ENCODE peak calls at places on chromosomes 5 and 9, in six cellular contexts. E is GM12865, Y is breast epithelium, D is body of pancreas, T is heart left ventricle, S is HCT116. K is an unnamed sample.
A peak's percentile ranks its signal among the peaks of the same experiment; 100 is the strongest.

GRCh38 chr9:88737876-88738275 is 202.9 kb downstream of the NXNL2 start:
- DNase-seq in Y (no peak), T (no peak), E (no peak), D (no peak), S (no peak), K (no peak)

GRCh38 chr5:156913719-156914370 is 49.2 kb downstream of the TIMD4 start:
- DNase-seq in E (peak; percentile 87), T (no peak), S (no peak), D (no peak), Y (no peak), K (no peak)

GRCh38 chr5:78647838-78648358 is 674 bp downstream of the LHFPL2 start:
- DNase-seq in Y (peak; percentile 27), S (no peak), T (peak; percentile 81), D (peak; percentile 71), E (no peak), K (no peak)

GRCh38 chr9:74500584-74500924 is 3.4 kb downstream of the RORB start:
- DNase-seq in T (peak; percentile 12), E (no peak), S (no peak), D (no peak), Y (no peak), K (no peak)

GRCh38 chr9:137593176-137593575 is 2.9 kb upstream of the ZMYND19 start:
- DNase-seq in T (peak; percentile 14), S (no peak), Y (no peak), E (no peak), D (peak; percentile 64), K (no peak)

GRCh38 chr9:6733243-6733642 is 24.5 kb upstream of the KDM4C start:
- DNase-seq in D (no peak), S (no peak), E (no peak), Y (no peak), T (no peak), K (no peak)

GRCh38 chr5:60492958-60493357 is 207.0 kb downstream of the DEPDC1B start:
- DNase-seq in E (no peak), Y (no peak), T (no peak), S (no peak), D (no peak), K (no peak)

GRCh38 chr5:139104577-139105271 is 93.4 kb downstream of the SIL1 start:
- DNase-seq in S (no peak), D (peak; percentile 22), Y (peak; percentile 83), E (no peak), T (peak; percentile 70), K (no peak)

GRCh38 chr5:179371681-179372675 is 26.7 kb upstream of the ADAMTS2 start:
- DNase-seq in S (no peak), E (no peak), T (no peak), Y (no peak), D (no peak), K (no peak)

GRCh38 chr9:677461-678097 is 163.9 kb upstream of the DMRT1 start:
- DNase-seq in S (no peak), T (no peak), E (no peak), D (no peak), Y (no peak), K (no peak)
- H3K4me3 ChIP-seq in S (no peak overlapping the region), T (peak overlapping the region; percentile 15), E (peak overlapping the region; percentile 18), D (no peak overlapping the region), Y (peak overlapping the region; percentile 59), K (no peak overlapping the region)

GRCh38 chr9:31334837-31335528 is 1049.5 kb upstream of the ACO1 start:
- DNase-seq in E (no peak), S (no peak), D (no peak), T (no peak), Y (no peak), K (no peak)
- H3K4me3 ChIP-seq in E (no peak overlapping the region), S (no peak overlapping the region), D (no peak overlapping the region), T (no peak overlapping the region), Y (no peak overlapping the region), K (no peak overlapping the region)

DNA sequence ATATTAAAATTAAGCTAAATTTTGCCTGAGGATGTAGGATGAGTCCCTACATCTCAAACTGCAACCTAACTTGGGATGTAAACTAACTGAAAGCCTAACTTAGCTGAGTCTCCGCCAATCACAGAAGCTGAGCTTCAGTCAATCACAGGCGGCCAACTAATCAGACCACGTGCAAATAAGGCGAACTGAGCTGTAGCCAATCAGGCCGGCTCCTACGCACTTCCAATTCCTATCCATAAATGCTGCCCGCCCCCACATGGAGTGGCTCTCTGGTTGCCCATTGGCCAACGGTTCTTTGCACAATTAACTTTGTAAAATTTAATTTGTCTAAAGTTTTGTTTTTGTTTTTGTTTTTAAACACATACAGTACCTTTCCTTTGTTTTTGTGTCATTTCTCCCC is 13.9 kb upstream of the GPX8 start:
- DNase-seq in T (no peak), D (no peak), Y (no peak), S (no peak), E (no peak), K (no peak)
- H3K4me3 ChIP-seq in T (no peak overlapping the region), D (no peak overlapping the region), Y (no peak overlapping the region), S (no peak overlapping the region), E (no peak overlapping the region), K (no peak overlapping the region)

GRCh38 chr9:113658565-113658935 is 195.0 kb downstream of the RGS3 start:
- DNase-seq in E (no peak), S (no peak), T (no peak), Y (no peak), D (no peak), K (no peak)

GRCh38 chr9:113659039-113659438 is 195.5 kb downstream of the RGS3 start:
- DNase-seq in S (no peak), D (no peak), E (no peak), Y (no peak), T (no peak), K (no peak)

GRCh38 chr9:113654605-113655193 is 191.2 kb downstream of the RGS3 start:
- DNase-seq in D (peak; percentile 25), E (no peak), T (peak; percentile 86), Y (peak; percentile 43), S (no peak), K (no peak)

GRCh38 chr9:113657765-113658564 is 194.4 kb downstream of the RGS3 start:
- DNase-seq in T (peak; percentile 90), Y (peak; percentile 70), D (peak; percentile 91), S (peak; percentile 75), E (peak; percentile 84), K (peak; percentile 52)

GRCh38 chr9:113656771-113657670 is 193.5 kb downstream of the RGS3 start:
- DNase-seq in E (no peak), D (no peak), S (no peak), Y (no peak), T (no peak), K (no peak)
- H3K4me3 ChIP-seq in E (no peak overlapping the region), D (no peak overlapping the region), S (no peak overlapping the region), Y (no peak overlapping the region), T (no peak overlapping the region), K (no peak overlapping the region)

K was measured in Jurkat, Clone E6-1.